ENCODE peak calls at places on chromosomes 16 and 17, in four cellular contexts. P is heart right ventricle, L is endodermal cell, E is Peyer's patch. F is an unnamed sample.

GRCh38 chr16:27611340-27611739 is 61.4 kb downstream of the KATNIP start:
- DNase-seq in E (no peak), P (no peak), L (no peak), F (no peak)

GRCh38 chr16:79047337-79047736 is 553.2 kb downstream of the MAF start:
- DNase-seq in E (no peak), P (no peak), L (no peak), F (no peak)

GRCh38 chr17:82939213-82940030 is 99.6 kb upstream of the ZNF750 start:
- DNase-seq in P (peak; percentile 9), E (peak; percentile 39), L (no peak), F (no peak)

GRCh38 chr16:86865866-86866675 is 287.7 kb downstream of the FOXL1 start:
- DNase-seq in E (peak; percentile 13), P (peak; percentile 84), L (no peak), F (no peak)

GRCh38 chr17:63826468-63827001 is 696 bp upstream of the PSMC5 start:
- DNase-seq in P (no peak), E (no peak), L (peak; percentile 74), F (no peak)

GRCh38 chr16:16042076-16042475 is 92.7 kb downstream of the ABCC1 start:
- DNase-seq in E (no peak), P (peak; percentile 27), L (no peak), F (peak; percentile 43)

GRCh38 chr17:3835410-3836229 is 10.4 kb downstream of the NCBP3 start:
- DNase-seq in L (no peak), E (no peak), P (no peak), F (no peak)

GRCh38 chr17:10018461-10018891 is 113.4 kb upstream of the RCVRN start:
- DNase-seq in P (no peak), L (no peak), E (no peak), F (no peak)

GRCh38 chr17:81694810-81695209 is 8.4 kb upstream of the MRPL12 start:
- DNase-seq in E (no peak), L (no peak), P (no peak), F (no peak)

GRCh38 chr17:42339221-42339620 is 49.0 kb downstream of the STAT3 start:
- DNase-seq in L (no peak), E (no peak), P (no peak), F (no peak)

GRCh38 chr16:23694707-23695373 is 16.2 kb downstream of the PLK1 start:
- DNase-seq in E (no peak), P (no peak), L (peak; percentile 95), F (no peak)

GRCh38 chr16:89004209-89004831 is 27.3 kb upstream of the CBFA2T3 start:
- DNase-seq in P (peak; percentile 51), L (no peak), E (no peak), F (no peak)

GRCh38 chr16:88922114-88922825 is 54.7 kb downstream of the CBFA2T3 start:
- DNase-seq in E (peak; percentile 72), P (peak; percentile 92), L (peak; percentile 87), F (peak; percentile 22)

GRCh38 chr17:9982159-9982558 is 77.1 kb upstream of the RCVRN start:
- DNase-seq in E (no peak), P (no peak), L (peak; percentile 91), F (no peak)

GRCh38 chr17:7716901-7717755 is at the start of gene DNAH2:
- DNase-seq in E (peak; percentile 73), L (peak; percentile 99), P (peak; percentile 78), F (peak; percentile 16)

GRCh38 chr16:85350973-85351372 is 238.7 kb upstream of the CIBAR2 start:
- DNase-seq in E (peak; percentile 87), P (peak; percentile 78), L (no peak), F (peak; percentile 90)

GRCh38 chr16:69326172-69326873 is 4.1 kb downstream of the PDF start:
- DNase-seq in P (no peak), E (peak; percentile 75), L (no peak), F (no peak)

GRCh38 chr16:50864386-50864785 is 122.5 kb downstream of the CYLD start:
- DNase-seq in L (no peak), E (no peak), P (no peak), F (no peak)

GRCh38 chr17:63369233-63369632 is 76.9 kb downstream of the CYB561 start:
- DNase-seq in P (no peak), E (no peak), L (no peak), F (no peak)

GRCh38 chr16:83899978-83900377 is 1.1 kb downstream of the MLYCD start:
- DNase-seq in L (no peak), P (no peak), E (no peak), F (no peak)

GRCh38 chr17:50584749-50585148 is 24.2 kb downstream of the CACNA1G start:
- DNase-seq in L (no peak), P (no peak), E (no peak), F (no peak)

GRCh38 chr17:77304051-77304745 is 163.4 kb downstream of the SEC14L1 start:
- DNase-seq in L (no peak), P (no peak), E (no peak), F (no peak)

GRCh38 chr16:11078812-11079459 is 134.6 kb downstream of the CLEC16A start:
- DNase-seq in L (no peak), P (no peak), E (no peak), F (no peak)

GRCh38 chr17:64129515-64129764 is 504 bp downstream of the ERN1 start:
- DNase-seq in L (no peak), P (no peak), E (no peak), F (no peak)

GRCh38 chr17:27199948-27200347 is 94.0 kb upstream of the WSB1 start:
- DNase-seq in P (no peak), E (no peak), L (no peak), F (no peak)

GRCh38 chr17:62096401-62096670 is 31.3 kb upstream of the MED13 start:
- DNase-seq in L (no peak), E (no peak), P (no peak), F (no peak)
- H3K4me1 ChIP-seq in L (no peaks in the 10 kb centered on the region), E (no peaks in the 10 kb centered on the region), P (no peaks in the 10 kb centered on the region), F (no peaks in the 10 kb centered on the region)

GRCh38 chr17:72460711-72461110 is 339.9 kb downstream of the SOX9 start:
- DNase-seq in P (no peak), L (no peak), E (peak; percentile 9), F (no peak)
- H3K4me1 ChIP-seq in P (no peaks in the 10 kb centered on the region), L (no peaks in the 10 kb centered on the region), E (no peaks in the 10 kb centered on the region), F (no peaks in the 10 kb centered on the region)

GRCh38 chr17:74772071-74772470 is 4.1 kb downstream of the NAT9 start:
- DNase-seq in L (no peak), P (no peak), E (no peak), F (no peak)

GRCh38 chr17:74773871-74774286 is 2.3 kb downstream of the NAT9 start:
- DNase-seq in L (no peak), P (no peak), E (no peak), F (no peak)

GRCh38 chr17:74775409-74776043 is 619 bp downstream of the NAT9 start:
- DNase-seq in L (no peak), E (no peak), P (no peak), F (no peak)

GRCh38 chr17:74771319-74771914 is 4.7 kb downstream of the NAT9 start:
- DNase-seq in E (peak; percentile 54), P (no peak), L (no peak), F (no peak)

GRCh38 chr17:74773414-74773813 is 2.7 kb downstream of the NAT9 start:
- DNase-seq in P (no peak), L (no peak), E (no peak), F (no peak)
- H3K4me1 ChIP-seq in P (peaks cover 49% of the 10 kb centered on the region), L (peaks cover 5% of the 10 kb centered on the region), E (peaks cover 19% of the 10 kb centered on the region), F (peaks cover 39% of the 10 kb centered on the region)

GRCh38 chr17:49358638-49359247 is 3.3 kb downstream of the ZNF652 start:
- DNase-seq in E (no peak), P (no peak), L (no peak), F (no peak)

GRCh38 chr17:49356320-49356719 is 5.7 kb downstream of the ZNF652 start:
- DNase-seq in E (no peak), P (no peak), L (no peak), F (no peak)

GRCh38 chr17:49360796-49361128 is 1.3 kb downstream of the ZNF652 start:
- DNase-seq in P (no peak), L (peak; percentile 75), E (peak; percentile 49), F (no peak)

GRCh38 chr17:49359990-49360795 is 1.9 kb downstream of the ZNF652 start:
- DNase-seq in E (no peak), P (no peak), L (no peak), F (no peak)

DNA sequence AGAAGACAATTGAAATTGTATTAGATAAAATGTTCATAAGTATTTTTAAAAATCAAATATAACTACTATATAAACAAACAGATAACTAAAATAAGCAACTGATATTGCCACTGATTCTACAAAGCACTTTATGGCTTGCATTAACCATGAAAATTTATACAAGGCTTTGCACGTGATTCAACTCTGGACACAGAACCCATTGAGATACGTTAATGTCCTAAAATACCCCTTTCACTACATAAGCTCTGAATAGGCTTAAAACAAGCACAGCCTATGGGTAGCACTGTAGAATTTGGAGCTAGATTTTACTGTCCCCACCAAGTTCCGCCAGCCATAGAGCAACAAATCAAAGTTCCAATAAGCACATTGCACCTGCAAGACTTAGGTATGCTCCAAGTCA is 4.5 kb downstream of the ZNF652 start:
- DNase-seq in P (no peak), E (no peak), L (no peak), F (no peak)
- H3K4me1 ChIP-seq in P (peaks cover 45% of the 10 kb centered on the region), E (no peaks in the 10 kb centered on the region), L (no peaks in the 10 kb centered on the region), F (peaks cover 36% of the 10 kb centered on the region)

GRCh38 chr16:3020247-3020603 is at the start of gene TNFRSF12A:
- DNase-seq in E (peak; percentile 91), L (peak; percentile 91), P (peak; percentile 80), F (no peak)

GRCh38 chr16:3019594-3020246 is 448 bp upstream of the TNFRSF12A start:
- DNase-seq in P (no peak), L (no peak), E (no peak), F (no peak)

GRCh38 chr16:3022208-3022696 is 1.5 kb downstream of the HCFC1R1 start:
- DNase-seq in E (peak; percentile 91), P (peak; percentile 84), L (peak; percentile 95), F (peak; percentile 78)

GRCh38 chr16:3021449-3022207 is 1.5 kb downstream of the TNFRSF12A start:
- DNase-seq in P (peak; percentile 80), E (peak; percentile 88), L (peak; percentile 95), F (peak; percentile 75)

DNA sequence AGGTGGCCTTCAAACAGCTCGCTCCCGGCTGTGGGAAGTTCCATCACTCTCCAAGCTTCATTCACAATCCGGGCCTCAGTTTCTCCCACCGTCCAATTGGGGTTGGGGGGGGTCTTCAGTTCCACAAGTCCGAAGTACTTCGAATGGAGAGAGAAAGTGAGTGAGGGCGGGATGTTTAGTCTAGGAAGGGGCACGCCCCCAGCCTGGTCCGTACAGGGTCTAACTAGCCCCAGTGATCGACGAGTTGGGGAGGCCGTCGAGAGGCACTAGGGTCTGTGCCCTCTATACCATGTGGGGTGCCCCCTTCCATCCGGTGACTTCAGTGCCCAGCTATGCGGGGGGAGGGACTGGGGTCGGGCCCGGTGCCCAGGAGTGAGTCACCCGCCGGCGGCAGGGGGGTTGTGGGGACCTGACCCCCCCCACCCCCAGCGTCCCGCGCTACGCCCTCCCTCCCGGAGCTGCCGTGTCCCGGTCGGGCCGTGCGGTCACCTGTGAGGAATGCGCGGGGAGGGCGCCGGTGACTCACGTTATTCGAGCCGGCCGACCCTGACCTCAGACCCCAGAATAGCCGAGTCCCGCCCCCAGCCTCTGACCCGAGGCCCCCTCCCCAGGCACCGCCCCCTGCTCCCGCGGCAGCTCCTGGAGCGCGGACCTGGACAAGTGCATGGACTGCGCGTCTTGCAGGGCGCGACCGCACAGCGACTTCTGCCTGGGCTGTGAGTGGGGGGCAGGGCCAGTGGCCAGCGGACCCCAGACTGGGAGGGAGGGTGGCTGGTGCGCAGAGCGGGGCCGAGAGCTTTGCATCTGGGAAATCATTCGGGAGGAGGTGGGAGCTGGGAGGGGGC is 658 bp downstream of the TNFRSF12A start:
- DNase-seq in L (peak; percentile 98), P (peak; percentile 77), E (peak; percentile 86), F (peak; percentile 76)
- H3K4me1 ChIP-seq in L (peaks cover 12% of the 10 kb centered on the region), P (peaks cover 69% of the 10 kb centered on the region), E (peaks cover 31% of the 10 kb centered on the region), F (no peaks in the 10 kb centered on the region)